ENCODE peak calls at places on chromosomes 13 and 19, in eight cellular contexts. J is fibroblast of lung, T is PC-9, V is K562, D is GM23338, E is neural progenitor cell, K is Karpas-422, O is astrocyte. X is an unnamed sample.

GRCh38 chr19:13011653-13012389 is 16.5 kb downstream of the NFIX start:
- DNase-seq in D (peak), T (no peak), E (no peak), V (no peak), J (no peak), K (no peak), O (no peak), X (no peak)

GRCh38 chr19:43651758-43652545 is 12.3 kb upstream of the CADM4 start:
- DNase-seq in T (peak), D (peak), V (peak), J (peak), O (peak), E (peak), K (peak), X (peak)

GRCh38 chr13:112445411-112446271 is 69.5 kb downstream of the SPACA7 start:
- DNase-seq in K (no peak), V (no peak), E (no peak), T (no peak), D (no peak), O (no peak), J (no peak), X (no peak)

GRCh38 chr19:3655402-3656072 is 28.9 kb upstream of the CACTIN start:
- DNase-seq in V (no peak), E (no peak), T (no peak), O (peak), D (no peak), K (peak), J (peak), X (peak)

GRCh38 chr13:99043700-99044300 is 65.9 kb upstream of the DOCK9 start:
- DNase-seq in D (no peak), V (no peak), O (peak), J (no peak), T (no peak), E (no peak), K (no peak), X (no peak)

GRCh38 chr13:67267136-67267535 is 37.0 kb upstream of the PCDH9 start:
- DNase-seq in O (peak), E (no peak), V (no peak), T (no peak), J (peak), K (no peak), D (no peak), X (no peak)

GRCh38 chr13:37914781-37915391 is 45.3 kb upstream of the TRPC4 start:
- DNase-seq in O (peak), V (no peak), D (peak), T (no peak), J (peak), K (no peak), E (peak), X (peak)

GRCh38 chr13:31431722-31432137 is 232.0 kb downstream of the B3GLCT start:
- DNase-seq in E (peak), K (peak), O (peak), D (peak), J (peak), T (no peak), V (peak), X (peak)

GRCh38 chr19:29449371-29449770 is 76.4 kb upstream of the VSTM2B start:
- DNase-seq in E (no peak), T (no peak), O (no peak), J (no peak), D (no peak), V (no peak), K (no peak), X (no peak)

GRCh38 chr19:4712771-4713170 is 10.9 kb downstream of the DPP9 start:
- DNase-seq in V (no peak), K (no peak), T (no peak), J (no peak), O (no peak), E (no peak), D (no peak), X (no peak)

GRCh38 chr13:98599502-98600328 is 22.8 kb upstream of the STK24 start:
- DNase-seq in V (no peak), D (peak), O (no peak), E (peak), K (no peak), J (no peak), T (no peak), X (no peak)

GRCh38 chr13:49499889-49500660 is 4.3 kb downstream of the PHF11 start:
- DNase-seq in V (no peak), E (no peak), K (no peak), J (peak), D (no peak), O (peak), T (no peak), X (no peak)

GRCh38 chr19:6087074-6087506 is 23.2 kb downstream of the RFX2 start:
- DNase-seq in D (peak), O (no peak), V (peak), K (no peak), E (peak), J (no peak), T (no peak), X (no peak)

GRCh38 chr19:17347361-17347760 is 10.0 kb downstream of the GTPBP3 start:
- DNase-seq in D (no peak), E (no peak), J (no peak), T (no peak), K (no peak), V (no peak), O (no peak), X (peak)

GRCh38 chr13:108496364-108497215 is 132.8 kb upstream of the MYO16 start:
- DNase-seq in V (peak), J (peak), K (no peak), E (peak), T (no peak), D (peak), O (peak), X (no peak)

GRCh38 chr13:44605711-44606110 is 29.6 kb upstream of the TSC22D1 start:
- DNase-seq in D (no peak), E (no peak), O (no peak), T (no peak), V (no peak), J (no peak), K (no peak), X (no peak)

GRCh38 chr19:1154731-1155351 is 19.2 kb downstream of the SBNO2 start:
- DNase-seq in O (peak), K (no peak), T (peak), E (no peak), J (peak), V (no peak), D (no peak), X (peak)

GRCh38 chr19:3149526-3150505 is 14.0 kb downstream of the GNA15 start:
- DNase-seq in V (no peak), O (no peak), K (no peak), T (no peak), E (peak), J (no peak), D (peak), X (no peak)

GRCh38 chr19:51002542-51003311 is 1.3 kb upstream of the KLK8 start:
- DNase-seq in D (peak), E (peak), V (peak), J (no peak), T (peak), O (no peak), K (peak), X (no peak)

GRCh38 chr19:50695251-50696064 is 24.1 kb downstream of the SHANK1 start:
- DNase-seq in T (no peak), O (no peak), E (peak), V (peak), K (no peak), J (no peak), D (peak), X (no peak)

GRCh38 chr19:5093297-5093858 is 124.5 kb downstream of the KDM4B start:
- DNase-seq in T (no peak), E (peak), V (peak), O (no peak), K (no peak), D (no peak), J (no peak), X (no peak)

GRCh38 chr13:99277629-99278028 is 19.4 kb upstream of the GPR18 start:
- DNase-seq in D (no peak), V (no peak), T (no peak), O (no peak), E (no peak), K (no peak), J (no peak), X (no peak)

GRCh38 chr13:97121894-97122293 is 100.2 kb upstream of the MBNL2 start:
- DNase-seq in D (no peak), E (no peak), K (no peak), V (no peak), J (no peak), T (peak), O (peak), X (peak)

GRCh38 chr19:6527893-6528543 is 2.8 kb upstream of the TNFSF9 start:
- DNase-seq in J (no peak), E (no peak), T (no peak), K (peak), O (no peak), D (no peak), V (no peak), X (no peak)

GRCh38 chr13:26979334-26979733 is 192.3 kb downstream of the USP12 start:
- DNase-seq in J (no peak), T (no peak), K (no peak), V (no peak), D (no peak), E (no peak), O (no peak), X (no peak)

GRCh38 chr19:41299046-41299754 is 10.8 kb upstream of the CCDC97 start:
- DNase-seq in J (peak), D (no peak), E (no peak), T (no peak), O (no peak), K (no peak), V (no peak), X (no peak)

GRCh38 chr13:87798536-87798935 is 127.4 kb downstream of the SLITRK5 start:
- DNase-seq in V (no peak), D (no peak), T (no peak), J (no peak), O (no peak), E (no peak), K (no peak), X (no peak)

GRCh38 chr13:46097015-46097414 is 7.8 kb downstream of the CPB2 start:
- DNase-seq in J (no peak), V (no peak), E (no peak), K (no peak), D (no peak), O (no peak), T (no peak), X (no peak)

GRCh38 chr19:40717325-40717879 is 490 bp downstream of the ITPKC start:
- DNase-seq in E (no peak), D (no peak), V (peak), O (no peak), K (no peak), J (peak), T (peak), X (no peak)

GRCh38 chr13:46633416-46633815 is 80.4 kb downstream of the LRCH1 start:
- DNase-seq in J (peak), K (no peak), D (no peak), V (no peak), E (no peak), O (peak), T (no peak), X (no peak)

GRCh38 chr19:41691268-41691970 is 3.3 kb upstream of the CEACAM7 start:
- DNase-seq in J (no peak), O (no peak), D (peak), T (no peak), K (peak), E (no peak), V (peak), X (peak)

GRCh38 chr19:15087182-15087581 is 5.2 kb downstream of the OR1I1 start:
- DNase-seq in T (no peak), D (no peak), K (no peak), V (no peak), J (no peak), E (no peak), O (no peak), X (no peak)

GRCh38 chr19:48813123-48813911 is 2.5 kb upstream of the BCAT2 start:
- DNase-seq in K (peak), O (no peak), J (no peak), E (peak), T (no peak), D (peak), V (peak), X (no peak)

GRCh38 chr13:62280590-62280989 is 864.9 kb upstream of the PCDH20 start:
- DNase-seq in J (no peak), E (no peak), V (no peak), K (peak), O (no peak), T (no peak), D (no peak), X (no peak)

GRCh38 chr13:42064259-42064658 is 15.8 kb downstream of the DGKH start:
- DNase-seq in E (no peak), K (no peak), J (peak), V (no peak), T (no peak), D (no peak), O (peak), X (peak)

DNA sequence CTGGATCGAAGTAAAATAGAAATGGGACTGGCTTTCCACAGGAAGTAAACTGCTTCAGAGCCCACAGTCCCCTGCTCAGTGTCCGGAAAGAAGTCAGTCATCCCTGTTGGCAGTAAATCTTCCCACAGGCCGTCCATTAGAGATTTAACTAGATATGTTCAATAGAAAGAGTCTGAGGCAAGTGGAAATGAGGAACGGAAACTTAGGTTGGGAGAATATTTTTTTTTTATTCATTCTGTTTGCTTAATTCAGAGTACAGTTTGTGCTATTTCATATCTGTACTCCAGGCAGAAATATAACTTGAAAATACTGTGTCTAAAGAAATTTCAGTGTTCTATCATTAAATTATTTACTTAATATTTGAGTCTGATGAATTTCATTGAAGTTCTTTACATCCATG is 22.7 kb downstream of the SLC25A15 start:
- DNase-seq in K (no peak), O (no peak), E (no peak), J (no peak), V (no peak), T (no peak), D (no peak), X (no peak)
- H3K4me2 ChIP-seq in K (no peak), O (no peak), E (no peak), J (no peak), V (no peak), T (no peak), D (no peak), X (no peak)

DNA sequence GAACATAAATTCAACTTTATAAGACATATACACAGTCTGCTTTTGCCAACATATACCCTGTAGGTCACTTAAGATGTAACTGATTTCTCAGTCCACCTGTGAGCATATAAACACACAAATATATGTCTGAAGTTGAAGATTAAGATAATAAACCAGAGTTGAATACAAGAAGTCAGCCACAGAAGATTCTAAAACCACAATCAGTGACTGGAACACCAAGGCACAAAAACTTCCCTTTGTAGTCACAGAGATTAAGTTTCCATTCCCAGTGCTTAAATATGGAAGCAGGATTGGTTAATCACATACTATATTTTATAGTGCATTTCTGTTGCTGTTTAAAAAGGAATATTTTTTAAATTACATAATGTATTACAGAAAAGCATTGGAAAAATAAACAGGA is 39.9 kb downstream of the MTMR6 start:
- DNase-seq in J (no peak), E (no peak), K (no peak), T (no peak), V (no peak), O (no peak), D (no peak), X (no peak)
- H3K4me2 ChIP-seq in J (no peak), E (no peak), K (no peak), T (no peak), V (no peak), O (no peak), D (no peak), X (no peak)

DNA sequence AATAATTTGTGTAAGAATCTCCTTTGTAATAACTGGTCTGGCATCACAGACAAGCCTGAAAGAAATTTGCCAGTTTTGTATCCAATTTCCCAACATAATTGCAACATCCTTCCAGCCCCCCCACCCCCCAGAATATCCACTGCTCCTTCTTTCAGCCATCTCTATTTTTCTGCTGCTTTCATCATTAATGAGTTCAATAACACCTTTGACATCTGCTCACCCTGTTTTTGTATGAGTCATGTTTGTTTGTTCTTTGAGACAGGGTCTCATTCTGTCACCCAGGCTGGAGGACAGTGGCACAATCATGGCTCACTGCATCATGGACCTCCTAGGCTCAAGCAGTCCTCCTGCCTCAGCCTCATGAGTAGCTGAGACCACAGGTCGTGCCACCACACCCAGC is 6.9 kb upstream of the ZC3H4 start:
- DNase-seq in T (peak), D (no peak), E (no peak), K (no peak), J (no peak), O (no peak), V (no peak), X (no peak)
- H3K4me2 ChIP-seq in T (peak), D (no peak), E (no peak), K (no peak), J (no peak), O (no peak), V (no peak), X (no peak)

GRCh38 chr13:51590231-51590630 is 6.0 kb downstream of the WDFY2 start:
- DNase-seq in K (no peak), E (no peak), V (no peak), J (no peak), D (no peak), T (no peak), O (no peak), X (no peak)
- H3K4me2 ChIP-seq in K (no peak), E (peak), V (no peak), J (peak), D (peak), T (peak), O (peak), X (no peak)

DNA sequence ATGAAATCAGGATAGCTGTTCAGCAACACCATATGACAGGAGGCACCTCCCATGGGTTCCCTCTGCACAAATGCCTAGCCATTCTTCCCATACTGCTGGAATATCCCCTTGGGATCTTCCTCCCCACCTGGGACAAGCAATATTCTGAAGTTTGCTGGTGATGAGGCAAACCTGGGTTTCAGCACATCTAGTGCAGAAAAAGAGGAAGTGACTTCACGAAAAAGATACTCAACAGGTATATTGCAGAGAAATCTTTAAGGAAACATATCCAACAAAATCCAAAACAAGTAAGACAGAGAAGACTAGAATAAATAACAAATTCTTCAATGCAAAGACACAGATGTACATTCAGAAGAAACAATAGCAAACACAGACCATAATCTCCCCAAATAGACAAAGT is 1497.0 kb downstream of the PCDH9 start:
- DNase-seq in K (no peak), T (no peak), O (no peak), D (no peak), J (no peak), V (no peak), E (no peak), X (no peak)
- H3K4me2 ChIP-seq in K (no peak), T (no peak), O (no peak), D (no peak), J (no peak), V (no peak), E (no peak), X (no peak)

X was measured in endothelial cell of umbilical vein.